ENCODE peak calls at places on chromosomes 5 and 9, in seven cellular contexts. One of them, this sample, is unnamed.

GRCh38 chr9:22307013-22307711 is 139.5 kb upstream of the DMRTA1 start:
- DNase-seq in fibroblast of lung: peak
- DNase-seq in SK-N-DZ: peak
- DNase-seq in pancreas: peak
- DNase-seq in NCI-H2171 treated with DMSO at 0.1 percent for 48 hours: peak
- DNase-seq in naive B cell: peak
- DNase-seq in GM13977: no peak
- DNase-seq in this sample: peak

GRCh38 chr5:9712506-9713285 is 82.5 kb upstream of the TAS2R1 start:
- DNase-seq in fibroblast of lung: peak
- DNase-seq in SK-N-DZ: no peak
- DNase-seq in pancreas: no peak
- DNase-seq in NCI-H2171 treated with DMSO at 0.1 percent for 48 hours: no peak
- DNase-seq in naive B cell: no peak
- DNase-seq in GM13977: no peak
- DNase-seq in this sample: no peak

GRCh38 chr5:1468629-1469527 is 23.6 kb upstream of the SLC6A3 start:
- DNase-seq in fibroblast of lung: no peak
- DNase-seq in SK-N-DZ: no peak
- DNase-seq in pancreas: peak
- DNase-seq in NCI-H2171 treated with DMSO at 0.1 percent for 48 hours: no peak
- DNase-seq in naive B cell: no peak
- DNase-seq in GM13977: no peak
- DNase-seq in this sample: no peak

GRCh38 chr5:113331201-113331551 is 103.6 kb downstream of the TSSK1B start:
- DNase-seq in fibroblast of lung: peak
- DNase-seq in SK-N-DZ: no peak
- DNase-seq in pancreas: no peak
- DNase-seq in NCI-H2171 treated with DMSO at 0.1 percent for 48 hours: no peak
- DNase-seq in naive B cell: no peak
- DNase-seq in GM13977: no peak
- DNase-seq in this sample: no peak

GRCh38 chr9:99876190-99876589 is 30.3 kb upstream of the STX17 start:
- DNase-seq in fibroblast of lung: no peak
- DNase-seq in SK-N-DZ: no peak
- DNase-seq in pancreas: no peak
- DNase-seq in NCI-H2171 treated with DMSO at 0.1 percent for 48 hours: no peak
- DNase-seq in naive B cell: peak
- DNase-seq in GM13977: no peak
- DNase-seq in this sample: no peak

GRCh38 chr5:53507013-53507412 is 26.6 kb downstream of the FST start:
- DNase-seq in fibroblast of lung: no peak
- DNase-seq in SK-N-DZ: no peak
- DNase-seq in pancreas: no peak
- DNase-seq in NCI-H2171 treated with DMSO at 0.1 percent for 48 hours: no peak
- DNase-seq in naive B cell: no peak
- DNase-seq in GM13977: no peak
- DNase-seq in this sample: no peak

GRCh38 chr5:138111937-138112336 is 27.3 kb downstream of the NME5 start:
- DNase-seq in fibroblast of lung: no peak
- DNase-seq in SK-N-DZ: no peak
- DNase-seq in pancreas: no peak
- DNase-seq in NCI-H2171 treated with DMSO at 0.1 percent for 48 hours: no peak
- DNase-seq in naive B cell: no peak
- DNase-seq in GM13977: no peak
- DNase-seq in this sample: no peak

GRCh38 chr5:126732716-126733115 is 44.2 kb upstream of the LMNB1 start:
- DNase-seq in fibroblast of lung: no peak
- DNase-seq in SK-N-DZ: no peak
- DNase-seq in pancreas: peak
- DNase-seq in NCI-H2171 treated with DMSO at 0.1 percent for 48 hours: no peak
- DNase-seq in naive B cell: no peak
- DNase-seq in GM13977: no peak
- DNase-seq in this sample: no peak

GRCh38 chr9:69476016-69476415 is 151.0 kb downstream of the ENTREP1 start:
- DNase-seq in fibroblast of lung: no peak
- DNase-seq in SK-N-DZ: no peak
- DNase-seq in pancreas: no peak
- DNase-seq in NCI-H2171 treated with DMSO at 0.1 percent for 48 hours: peak
- DNase-seq in naive B cell: no peak
- DNase-seq in GM13977: no peak
- DNase-seq in this sample: no peak

GRCh38 chr5:92467695-92468094 is 1084.6 kb upstream of the ARRDC3 start:
- DNase-seq in fibroblast of lung: no peak
- DNase-seq in SK-N-DZ: no peak
- DNase-seq in pancreas: no peak
- DNase-seq in NCI-H2171 treated with DMSO at 0.1 percent for 48 hours: no peak
- DNase-seq in naive B cell: no peak
- DNase-seq in GM13977: no peak
- DNase-seq in this sample: no peak

GRCh38 chr5:68709229-68709628 is 384.6 kb upstream of the SLC30A5 start:
- DNase-seq in fibroblast of lung: no peak
- DNase-seq in SK-N-DZ: no peak
- DNase-seq in pancreas: no peak
- DNase-seq in NCI-H2171 treated with DMSO at 0.1 percent for 48 hours: no peak
- DNase-seq in naive B cell: no peak
- DNase-seq in GM13977: no peak
- DNase-seq in this sample: peak

GRCh38 chr5:122967625-122968024 is 68.9 kb downstream of the PPIC start:
- DNase-seq in fibroblast of lung: no peak
- DNase-seq in SK-N-DZ: no peak
- DNase-seq in pancreas: no peak
- DNase-seq in NCI-H2171 treated with DMSO at 0.1 percent for 48 hours: no peak
- DNase-seq in naive B cell: peak
- DNase-seq in GM13977: peak
- DNase-seq in this sample: peak

GRCh38 chr5:159619826-159620225 is 289.5 kb upstream of the IL12B start:
- DNase-seq in fibroblast of lung: no peak
- DNase-seq in SK-N-DZ: no peak
- DNase-seq in pancreas: no peak
- DNase-seq in NCI-H2171 treated with DMSO at 0.1 percent for 48 hours: peak
- DNase-seq in naive B cell: no peak
- DNase-seq in GM13977: no peak
- DNase-seq in this sample: no peak

GRCh38 chr5:154771383-154771901 is 16.3 kb downstream of the LARP1 start:
- DNase-seq in fibroblast of lung: peak
- DNase-seq in SK-N-DZ: peak
- DNase-seq in pancreas: no peak
- DNase-seq in NCI-H2171 treated with DMSO at 0.1 percent for 48 hours: no peak
- DNase-seq in naive B cell: no peak
- DNase-seq in GM13977: no peak
- DNase-seq in this sample: peak

GRCh38 chr5:158313739-158314464 is 455.0 kb upstream of the CLINT1 start:
- DNase-seq in fibroblast of lung: no peak
- DNase-seq in SK-N-DZ: no peak
- DNase-seq in pancreas: no peak
- DNase-seq in NCI-H2171 treated with DMSO at 0.1 percent for 48 hours: peak
- DNase-seq in naive B cell: no peak
- DNase-seq in GM13977: no peak
- DNase-seq in this sample: no peak

GRCh38 chr9:98602839-98603238 is 105.9 kb downstream of the GABBR2 start:
- DNase-seq in fibroblast of lung: no peak
- DNase-seq in SK-N-DZ: no peak
- DNase-seq in pancreas: no peak
- DNase-seq in NCI-H2171 treated with DMSO at 0.1 percent for 48 hours: no peak
- DNase-seq in naive B cell: no peak
- DNase-seq in GM13977: no peak
- DNase-seq in this sample: no peak

GRCh38 chr5:125034331-125034730 is 287.9 kb upstream of the ZNF608 start:
- DNase-seq in fibroblast of lung: no peak
- DNase-seq in SK-N-DZ: no peak
- DNase-seq in pancreas: peak
- DNase-seq in NCI-H2171 treated with DMSO at 0.1 percent for 48 hours: no peak
- DNase-seq in naive B cell: no peak
- DNase-seq in GM13977: no peak
- DNase-seq in this sample: no peak

GRCh38 chr5:143569213-143569663 is 165.8 kb upstream of the NR3C1 start:
- DNase-seq in fibroblast of lung: peak
- DNase-seq in SK-N-DZ: no peak
- DNase-seq in pancreas: no peak
- DNase-seq in NCI-H2171 treated with DMSO at 0.1 percent for 48 hours: no peak
- DNase-seq in naive B cell: no peak
- DNase-seq in GM13977: no peak
- DNase-seq in this sample: no peak

GRCh38 chr5:150778517-150779396 is at the start of gene SMIM3:
- DNase-seq in fibroblast of lung: peak
- DNase-seq in SK-N-DZ: peak
- DNase-seq in pancreas: peak
- DNase-seq in NCI-H2171 treated with DMSO at 0.1 percent for 48 hours: peak
- DNase-seq in naive B cell: peak
- DNase-seq in GM13977: peak
- DNase-seq in this sample: peak

GRCh38 chr9:128456613-128457061 is 831 bp downstream of the ODF2 start:
- DNase-seq in fibroblast of lung: peak
- DNase-seq in SK-N-DZ: peak
- DNase-seq in pancreas: peak
- DNase-seq in NCI-H2171 treated with DMSO at 0.1 percent for 48 hours: peak
- DNase-seq in naive B cell: peak
- DNase-seq in GM13977: peak
- DNase-seq in this sample: peak

GRCh38 chr9:137082222-137082924 is 4.4 kb upstream of the MAN1B1 start:
- DNase-seq in fibroblast of lung: no peak
- DNase-seq in SK-N-DZ: no peak
- DNase-seq in pancreas: no peak
- DNase-seq in NCI-H2171 treated with DMSO at 0.1 percent for 48 hours: no peak
- DNase-seq in naive B cell: no peak
- DNase-seq in GM13977: no peak
- DNase-seq in this sample: no peak

GRCh38 chr5:162817381-162817780 is 620.0 kb upstream of the CCNG1 start:
- DNase-seq in fibroblast of lung: no peak
- DNase-seq in SK-N-DZ: no peak
- DNase-seq in pancreas: no peak
- DNase-seq in NCI-H2171 treated with DMSO at 0.1 percent for 48 hours: no peak
- DNase-seq in naive B cell: no peak
- DNase-seq in GM13977: no peak
- DNase-seq in this sample: no peak

GRCh38 chr5:133995903-133996563 is 8.7 kb downstream of the VDAC1 start:
- DNase-seq in fibroblast of lung: no peak
- DNase-seq in SK-N-DZ: no peak
- DNase-seq in pancreas: peak
- DNase-seq in NCI-H2171 treated with DMSO at 0.1 percent for 48 hours: no peak
- DNase-seq in naive B cell: no peak
- DNase-seq in GM13977: no peak
- DNase-seq in this sample: no peak

GRCh38 chr9:125961037-125961436 is 213.9 kb downstream of the PBX3 start:
- DNase-seq in fibroblast of lung: no peak
- DNase-seq in SK-N-DZ: no peak
- DNase-seq in pancreas: no peak
- DNase-seq in NCI-H2171 treated with DMSO at 0.1 percent for 48 hours: no peak
- DNase-seq in naive B cell: no peak
- DNase-seq in GM13977: no peak
- DNase-seq in this sample: peak

GRCh38 chr9:15372385-15373200 is 50.1 kb upstream of the SNAPC3 start:
- DNase-seq in fibroblast of lung: peak
- DNase-seq in SK-N-DZ: no peak
- DNase-seq in pancreas: no peak
- DNase-seq in NCI-H2171 treated with DMSO at 0.1 percent for 48 hours: no peak
- DNase-seq in naive B cell: no peak
- DNase-seq in GM13977: no peak
- DNase-seq in this sample: no peak

GRCh38 chr5:135880801-135881200 is 14.8 kb downstream of the IL9 start:
- DNase-seq in fibroblast of lung: no peak
- DNase-seq in SK-N-DZ: no peak
- DNase-seq in pancreas: no peak
- DNase-seq in NCI-H2171 treated with DMSO at 0.1 percent for 48 hours: no peak
- DNase-seq in naive B cell: no peak
- DNase-seq in GM13977: no peak
- DNase-seq in this sample: no peak

GRCh38 chr5:180649297-180650039 is at the start of gene FLT4:
- DNase-seq in fibroblast of lung: no peak
- DNase-seq in SK-N-DZ: no peak
- DNase-seq in pancreas: no peak
- DNase-seq in NCI-H2171 treated with DMSO at 0.1 percent for 48 hours: no peak
- DNase-seq in naive B cell: no peak
- DNase-seq in GM13977: peak
- DNase-seq in this sample: peak

GRCh38 chr5:59055745-59056448 is 473.0 kb downstream of the RAB3C start:
- DNase-seq in fibroblast of lung: no peak
- DNase-seq in SK-N-DZ: no peak
- DNase-seq in pancreas: no peak
- DNase-seq in NCI-H2171 treated with DMSO at 0.1 percent for 48 hours: no peak
- DNase-seq in naive B cell: no peak
- DNase-seq in GM13977: no peak
- DNase-seq in this sample: no peak

GRCh38 chr5:118698774-118699173 is 289.6 kb downstream of the DTWD2 start:
- DNase-seq in fibroblast of lung: no peak
- DNase-seq in SK-N-DZ: no peak
- DNase-seq in pancreas: no peak
- DNase-seq in NCI-H2171 treated with DMSO at 0.1 percent for 48 hours: no peak
- DNase-seq in naive B cell: no peak
- DNase-seq in GM13977: no peak
- DNase-seq in this sample: peak

This sample was measured in left kidney.